ENCODE peak calls at places on chromosomes 12 and 14, in six cellular contexts. Z is H7; I is stimulated activated CD4-positive, alpha-beta T cell treated with anti-CD3 and anti-CD28 coated beads, Interleukin-4, amount 100 ng/mL, for 24 hours; T is activated T-helper 1 cell treated with Interleukin-2 at 50 U/mL for 16 hours; G is HCT116; F is activated naive CD4-positive, alpha-beta T cell treated with anti-CD3 and anti-CD28 coated beads for 36 hours. K is an unnamed sample.

GRCh38 chr12:65832217-65832616 is 7.9 kb downstream of the HMGA2 start:
- DNase-seq in Z (no peak), I (no peak), T (no peak), G (no peak), F (no peak), K (no peak)

GRCh38 chr14:94970937-94971730 is 186.2 kb downstream of the DICER1 start:
- DNase-seq in Z (no peak), I (no peak), T (no peak), G (no peak), F (no peak), K (no peak)

GRCh38 chr12:115227137-115227615 is 543.2 kb upstream of the TBX3 start:
- DNase-seq in Z (no peak), I (no peak), T (no peak), G (peak), F (no peak), K (no peak)

GRCh38 chr14:103428732-103429556 is 43.7 kb downstream of the MARK3 start:
- DNase-seq in Z (no peak), I (no peak), T (no peak), G (no peak), F (no peak), K (no peak)

GRCh38 chr12:32166510-32166909 is 59.9 kb downstream of the BICD1 start:
- DNase-seq in Z (no peak), I (no peak), T (no peak), G (no peak), F (no peak), K (no peak)

GRCh38 chr12:24562761-24563392 is 386.0 kb downstream of the BCAT1 start:
- DNase-seq in Z (peak), I (no peak), T (no peak), G (no peak), F (no peak), K (peak)

GRCh38 chr12:2957816-2958431 is 1.3 kb upstream of the TEAD4 start:
- DNase-seq in Z (no peak), I (no peak), T (no peak), G (no peak), F (no peak), K (no peak)

GRCh38 chr14:96999654-97000155 is 202.5 kb downstream of the VRK1 start:
- DNase-seq in Z (no peak), I (no peak), T (no peak), G (no peak), F (no peak), K (no peak)

GRCh38 chr12:127570793-127571360 is 696.1 kb upstream of the TMEM132C start:
- DNase-seq in Z (no peak), I (no peak), T (no peak), G (no peak), F (no peak), K (no peak)

GRCh38 chr14:60061371-60061770 is 30.4 kb upstream of the PCNX4 start:
- DNase-seq in Z (no peak), I (no peak), T (no peak), G (no peak), F (no peak), K (no peak)

GRCh38 chr14:98210045-98210678 is 1061.8 kb downstream of the BCL11B start:
- DNase-seq in Z (peak), I (peak), T (peak), G (no peak), F (peak), K (no peak)

GRCh38 chr12:117470804-117471203 is 109.4 kb upstream of the NOS1 start:
- DNase-seq in Z (no peak), I (no peak), T (no peak), G (no peak), F (no peak), K (no peak)

GRCh38 chr12:18400186-18400585 is 138.9 kb downstream of the PIK3C2G start:
- DNase-seq in Z (no peak), I (no peak), T (no peak), G (no peak), F (no peak), K (no peak)

GRCh38 chr14:100538566-100539318 is 48.5 kb downstream of the BEGAIN start:
- DNase-seq in Z (peak), I (no peak), T (no peak), G (no peak), F (no peak), K (no peak)

GRCh38 chr14:39434401-39434800 is 2.2 kb upstream of the FBXO33 start:
- DNase-seq in Z (no peak), I (no peak), T (no peak), G (no peak), F (no peak), K (no peak)

GRCh38 chr12:15038137-15038536 is 65.3 kb downstream of the PDE6H start:
- DNase-seq in Z (no peak), I (no peak), T (no peak), G (no peak), F (no peak), K (no peak)

GRCh38 chr12:11840350-11840749 is 190.9 kb downstream of the ETV6 start:
- DNase-seq in Z (no peak), I (no peak), T (no peak), G (no peak), F (no peak), K (no peak)

K was measured in HAP-1.